ENCODE peak calls at places on chromosome 16, in eight cellular contexts. T is skeletal muscle cell, U is coronary artery, L is esophagus squamous epithelium, I is iris pigment epithelial cell, Z is M059J, G is heart right ventricle, R is HuH-7.5. N is an unnamed sample.
A peak's percentile ranks its signal among the peaks of the same experiment; 100 is the strongest.

GRCh38 chr16:67110136-67110847 is 551 bp downstream of the PHAF1 start:
- DNase-seq in U (no peak), Z (no peak), R (no peak), T (no peak), G (no peak), I (no peak), L (no peak), N (no peak)

GRCh38 chr16:85751665-85752501 is 987 bp upstream of the C16orf74 start:
- DNase-seq in R (no peak), I (no peak), G (no peak), L (no peak), Z (no peak), T (no peak), U (no peak), N (no peak)

GRCh38 chr16:5428932-5429331 is 331.3 kb upstream of the EEF2KMT start:
- DNase-seq in R (no peak), L (no peak), T (no peak), G (no peak), U (no peak), Z (peak; percentile 68), I (no peak), N (no peak)

GRCh38 chr16:15928261-15929104 is 20.9 kb upstream of the ABCC1 start:
- DNase-seq in Z (no peak), L (no peak), I (no peak), T (no peak), U (no peak), R (no peak), G (no peak), N (no peak)

GRCh38 chr16:74623214-74623842 is 16.4 kb upstream of the GLG1 start:
- DNase-seq in R (no peak), U (no peak), T (no peak), G (no peak), I (peak; percentile 60), L (no peak), Z (peak; percentile 52), N (no peak)

GRCh38 chr16:2297506-2297860 is 29.6 kb upstream of the RNPS1 start:
- DNase-seq in L (no peak), T (no peak), Z (no peak), G (no peak), R (no peak), I (no peak), U (no peak), N (no peak)

GRCh38 chr16:55508941-55509920 is at the start of gene LPCAT2:
- DNase-seq in T (no peak), G (peak; percentile 85), U (no peak), L (no peak), I (peak; percentile 62), R (no peak), Z (peak; percentile 87), N (peak; percentile 94)

GRCh38 chr16:1177053-1177452 is 24.1 kb downstream of the CACNA1H start:
- DNase-seq in I (no peak), U (no peak), L (no peak), T (no peak), R (no peak), G (no peak), Z (no peak), N (no peak)

GRCh38 chr16:17350212-17350611 is 120.5 kb downstream of the XYLT1 start:
- DNase-seq in G (no peak), T (no peak), R (no peak), Z (peak; percentile 47), L (no peak), U (no peak), I (no peak), N (no peak)

GRCh38 chr16:81489547-81490267 is 45.1 kb downstream of the CMIP start:
- DNase-seq in G (no peak), U (no peak), Z (no peak), I (no peak), T (no peak), R (no peak), L (no peak), N (no peak)

GRCh38 chr16:81369888-81370504 is 55.2 kb downstream of the GAN start:
- DNase-seq in U (no peak), I (no peak), T (no peak), R (no peak), L (no peak), Z (no peak), G (no peak), N (no peak)

GRCh38 chr16:17369441-17369951 is 101.3 kb downstream of the XYLT1 start:
- DNase-seq in G (peak; percentile 46), R (no peak), Z (no peak), U (no peak), L (peak; percentile 32), I (no peak), T (no peak), N (peak; percentile 65)

GRCh38 chr16:75319513-75320401 is 68.3 kb upstream of the BCAR1 start:
- DNase-seq in T (peak; percentile 72), R (no peak), U (no peak), I (peak; percentile 96), Z (peak; percentile 92), G (no peak), L (no peak), N (no peak)

GRCh38 chr16:674214-674881 is 1.1 kb upstream of the RHBDL1 start:
- DNase-seq in U (no peak), L (no peak), Z (no peak), I (no peak), G (no peak), T (no peak), R (no peak), N (no peak)

GRCh38 chr16:89923640-89924297 is 627 bp downstream of the TUBB3 start:
- DNase-seq in Z (no peak), G (no peak), T (no peak), L (no peak), I (no peak), U (no peak), R (peak; percentile 63), N (no peak)

GRCh38 chr16:71840052-71840451 is 5.7 kb upstream of the ATXN1L start:
- DNase-seq in I (peak; percentile 10), Z (peak; percentile 36), T (no peak), G (no peak), L (no peak), U (no peak), R (no peak), N (no peak)

GRCh38 chr16:14350626-14351025 is 279.4 kb downstream of the PARN start:
- DNase-seq in G (no peak), L (no peak), I (no peak), T (no peak), Z (no peak), U (no peak), R (no peak), N (no peak)

GRCh38 chr16:85567101-85567866 is 45.8 kb upstream of the GSE1 start:
- DNase-seq in I (no peak), L (no peak), U (no peak), Z (no peak), R (no peak), G (no peak), T (no peak), N (no peak)

GRCh38 chr16:78278047-78278446 is 178.6 kb downstream of the WWOX start:
- DNase-seq in Z (no peak), R (no peak), L (no peak), I (no peak), T (no peak), G (no peak), U (no peak), N (no peak)

GRCh38 chr16:72400257-72401078 is 228.5 kb upstream of the PMFBP1 start:
- DNase-seq in R (peak; percentile 30), G (peak; percentile 8), Z (peak; percentile 50), L (no peak), U (no peak), T (peak; percentile 20), I (peak; percentile 58), N (no peak)

GRCh38 chr16:49183911-49184310 is 97.7 kb downstream of the CBLN1 start:
- DNase-seq in I (no peak), G (no peak), R (no peak), U (no peak), T (no peak), L (no peak), Z (no peak), N (peak; percentile 29)

GRCh38 chr16:84158455-84158854 is 13.3 kb downstream of the DNAAF1 start:
- DNase-seq in G (no peak), T (no peak), Z (no peak), L (no peak), R (no peak), I (no peak), U (no peak), N (no peak)